ENCODE peak calls at places on chromosomes 3 and 15, in six cellular contexts. E, S, L, U, I and B are unnamed samples.

GRCh38 chr3:97530689-97531088 is 233.9 kb upstream of the ARL6 start:
- DNase-seq in E (no peak), U (no peak), I (no peak), S (no peak), L (no peak), B (no peak)

GRCh38 chr3:142216321-142216720 is 9.1 kb downstream of the GK5 start:
- DNase-seq in S (no peak), U (peak; percentile 58), L (no peak), E (no peak), I (no peak), B (no peak)

GRCh38 chr3:10833855-10834414 is 17.9 kb downstream of the SLC6A11 start:
- DNase-seq in I (no peak), U (no peak), E (no peak), L (no peak), S (no peak), B (no peak)

GRCh38 chr15:68197661-68198437 is 7.3 kb downstream of the CALML4 start:
- DNase-seq in S (no peak), U (peak; percentile 42), L (no peak), E (no peak), I (no peak), B (no peak)

GRCh38 chr3:65595997-65596300 is 442.8 kb downstream of the MAGI1 start:
- DNase-seq in L (no peak), I (no peak), S (no peak), E (no peak), U (no peak), B (no peak)

GRCh38 chr15:92053727-92054316 is 200.3 kb downstream of the SLCO3A1 start:
- DNase-seq in S (no peak), E (no peak), L (no peak), U (peak; percentile 58), I (peak; percentile 27), B (no peak)

GRCh38 chr3:9769012-9769411 is 735 bp downstream of the CAMK1 start:
- DNase-seq in S (no peak), U (no peak), I (no peak), L (no peak), E (peak; percentile 38), B (no peak)

GRCh38 chr15:64717130-64717529 is 58.3 kb downstream of the RBPMS2 start:
- DNase-seq in I (no peak), U (no peak), E (no peak), L (no peak), S (no peak), B (no peak)

GRCh38 chr3:156445117-156445968 is 109.6 kb downstream of the SSR3 start:
- DNase-seq in E (no peak), I (no peak), L (no peak), S (no peak), U (no peak), B (no peak)

GRCh38 chr3:142929109-142929508 is 34.4 kb downstream of the PAQR9 start:
- DNase-seq in E (no peak), L (no peak), I (peak; percentile 71), S (peak; percentile 70), U (peak; percentile 84), B (peak; percentile 46)

DNA sequence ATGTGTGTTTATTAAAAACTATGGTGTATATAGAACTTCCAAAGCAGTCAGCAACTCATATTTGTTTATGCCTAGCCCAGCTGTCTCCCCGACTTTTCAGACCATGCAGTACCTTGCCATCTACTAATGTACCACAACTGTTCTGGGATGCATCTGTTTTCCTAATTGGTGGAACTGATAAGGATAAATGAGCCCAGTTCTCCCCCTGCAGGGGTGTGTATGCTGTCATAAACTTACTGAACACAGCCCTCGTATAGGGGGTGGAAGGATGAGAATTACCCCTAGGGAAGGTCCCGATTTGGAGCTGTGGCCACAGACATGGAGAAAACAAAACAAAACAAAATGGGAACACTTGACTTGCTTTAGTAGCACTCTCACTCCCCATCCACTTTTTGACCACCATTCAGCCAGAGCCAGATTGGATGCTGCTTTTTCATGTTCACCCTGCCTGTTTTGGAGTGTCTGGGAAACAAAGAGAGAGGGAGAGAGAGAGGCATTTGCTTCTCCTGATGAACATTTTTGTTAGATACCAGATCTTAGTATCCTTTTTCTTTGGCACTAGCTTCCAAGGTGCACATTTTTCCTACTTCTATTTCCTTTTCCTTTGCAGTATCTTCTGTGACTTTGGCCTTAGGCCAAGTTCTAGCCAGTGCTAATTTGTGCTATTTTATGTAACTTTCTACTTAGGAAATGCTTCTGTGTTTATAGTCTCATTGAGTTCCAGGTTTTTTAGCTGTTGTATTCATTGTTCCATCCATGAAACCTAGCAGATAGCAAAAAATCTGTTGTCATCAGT is 29.1 kb downstream of the CADM2 start:
- DNase-seq in U (no peak), E (no peak), I (no peak), S (no peak), L (peak; percentile 9), B (no peak)
- TF ChIP-seq CTCF in U (no peak), E (no peak), I (no peak), S (no peak), L (no peak), B (no peak)

GRCh38 chr15:94230886-94231727 is at the start of gene MCTP2:
- DNase-seq in U (peak; percentile 94), I (peak; percentile 83), L (peak; percentile 93), S (no peak), E (peak; percentile 69), B (peak; percentile 65)
- TF ChIP-seq CTCF in U (peak; percentile 46), I (no peak), L (peak; percentile 7), S (no peak), E (no peak), B (no peak)

DNA sequence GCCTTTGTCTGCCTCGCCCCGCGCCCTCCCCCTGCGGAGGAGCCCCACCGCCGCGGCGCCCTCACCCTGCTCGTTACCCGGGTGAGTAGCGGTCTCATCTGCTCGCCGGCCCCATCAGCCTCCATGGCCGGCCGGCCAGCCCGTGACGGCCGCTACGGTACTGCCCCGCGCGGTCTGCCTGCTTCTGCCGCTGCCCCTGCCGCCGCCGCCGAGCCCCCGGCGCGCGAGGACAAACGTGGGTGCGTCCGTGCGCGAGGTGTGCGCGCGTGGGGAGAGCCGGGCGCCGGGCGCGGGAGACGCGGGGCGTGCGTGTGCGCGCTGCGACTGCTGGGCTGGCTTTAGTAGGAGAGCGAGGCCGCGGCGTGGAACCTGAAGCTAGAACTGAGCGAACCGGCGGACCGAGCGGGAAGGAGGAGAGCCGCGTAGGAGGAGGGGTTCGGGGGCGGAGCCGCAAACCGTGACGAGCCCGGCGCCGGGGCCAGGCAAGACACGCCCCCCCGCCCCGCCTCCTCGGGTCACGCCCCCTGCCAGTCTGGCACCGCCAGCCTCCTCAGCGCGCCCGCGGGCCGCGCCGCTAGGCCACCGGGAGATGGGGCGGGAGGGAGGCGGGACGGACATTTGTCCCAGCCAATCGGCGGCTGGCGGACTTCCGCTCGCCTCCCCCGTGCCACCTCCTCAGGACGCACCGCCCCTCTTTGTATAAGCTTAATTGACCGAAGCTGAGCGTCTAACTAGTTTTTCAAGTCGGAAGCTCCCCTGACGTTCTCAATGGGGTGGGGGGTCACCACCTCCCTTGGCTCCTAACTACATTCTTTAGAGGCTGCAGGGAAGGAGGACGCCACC is at the start of gene SLC4A7:
- DNase-seq in L (peak; percentile 98), U (peak; percentile 99), E (peak; percentile 98), I (peak; percentile 99), S (peak; percentile 83), B (peak; percentile 100)
- TF ChIP-seq CTCF in L (no peak), U (no peak), E (no peak), I (no peak), S (no peak), B (no peak)

DNA sequence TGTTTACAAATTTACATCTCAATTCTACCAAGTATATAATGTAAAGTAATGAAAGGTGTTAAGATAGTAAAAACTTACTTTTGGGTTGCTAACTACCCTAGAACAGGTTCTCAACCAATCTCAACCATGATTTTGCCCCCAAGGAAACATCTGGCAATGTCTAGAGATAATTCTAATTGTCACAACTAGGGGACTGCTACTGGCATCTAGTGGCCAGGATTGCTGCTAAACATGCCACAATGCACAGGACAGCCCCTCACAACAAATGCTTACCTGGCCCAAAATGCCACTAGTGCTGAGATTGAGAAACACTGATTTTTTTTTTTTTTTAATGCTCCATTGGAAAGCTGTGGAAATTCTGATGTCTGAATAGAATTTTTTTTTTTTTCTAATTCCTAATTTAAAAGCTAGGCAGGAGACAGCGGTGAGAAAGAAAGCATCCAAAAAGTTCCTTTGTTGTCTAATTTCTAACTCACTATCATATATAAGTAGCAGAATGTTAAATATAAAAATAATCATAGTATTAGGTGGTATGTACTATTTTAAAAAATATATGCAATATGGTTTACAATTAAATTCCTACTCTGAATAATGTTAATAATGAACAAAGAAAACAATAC is 81.5 kb downstream of the TJP1 start:
- DNase-seq in E (no peak), U (no peak), I (no peak), L (no peak), S (no peak), B (no peak)
- TF ChIP-seq CTCF in E (no peak), U (peak; percentile 63), I (no peak), L (peak; percentile 34), S (no peak), B (no peak)